ENCODE peak calls at places on chromosomes 1 and 21, in eight cellular contexts. One of them, this sample, is unnamed.

GRCh38 chr1:106290805-106291537 is 765.5 kb upstream of the PRMT6 start:
- DNase-seq in fibroblast of villous mesenchyme: no peak
- DNase-seq in mammary epithelial cell: no peak
- DNase-seq in RWPE1: no peak
- DNase-seq in GM13976: no peak
- DNase-seq in heart right ventricle: no peak
- DNase-seq in upper lobe of right lung: no peak
- DNase-seq in kidney epithelial cell: no peak
- DNase-seq in this sample: no peak

GRCh38 chr1:211495584-211495983 is 3.6 kb upstream of the RD3 start:
- DNase-seq in fibroblast of villous mesenchyme: no peak
- DNase-seq in mammary epithelial cell: peak; percentile 20
- DNase-seq in RWPE1: peak; percentile 24
- DNase-seq in GM13976: no peak
- DNase-seq in heart right ventricle: no peak
- DNase-seq in upper lobe of right lung: peak; percentile 40
- DNase-seq in kidney epithelial cell: no peak
- DNase-seq in this sample: no peak

GRCh38 chr1:19429611-19430010 is 55.7 kb downstream of the CAPZB start:
- DNase-seq in fibroblast of villous mesenchyme: no peak
- DNase-seq in mammary epithelial cell: no peak
- DNase-seq in RWPE1: no peak
- DNase-seq in GM13976: no peak
- DNase-seq in heart right ventricle: no peak
- DNase-seq in upper lobe of right lung: no peak
- DNase-seq in kidney epithelial cell: no peak
- DNase-seq in this sample: no peak

GRCh38 chr1:92536593-92537332 is 50.0 kb upstream of the GFI1 start:
- DNase-seq in fibroblast of villous mesenchyme: peak; percentile 55
- DNase-seq in mammary epithelial cell: peak; percentile 34
- DNase-seq in RWPE1: no peak
- DNase-seq in GM13976: peak; percentile 66
- DNase-seq in heart right ventricle: no peak
- DNase-seq in upper lobe of right lung: no peak
- DNase-seq in kidney epithelial cell: peak; percentile 5
- DNase-seq in this sample: peak; percentile 61

GRCh38 chr21:27565418-27565817 is 598.5 kb upstream of the ADAMTS5 start:
- DNase-seq in fibroblast of villous mesenchyme: no peak
- DNase-seq in mammary epithelial cell: no peak
- DNase-seq in RWPE1: no peak
- DNase-seq in GM13976: no peak
- DNase-seq in heart right ventricle: no peak
- DNase-seq in upper lobe of right lung: no peak
- DNase-seq in kidney epithelial cell: no peak
- DNase-seq in this sample: no peak

GRCh38 chr1:121586369-121587229 is 401.8 kb downstream of the SRGAP2C start:
- DNase-seq in fibroblast of villous mesenchyme: no peak
- DNase-seq in mammary epithelial cell: no peak
- DNase-seq in RWPE1: no peak
- DNase-seq in GM13976: no peak
- DNase-seq in heart right ventricle: no peak
- DNase-seq in upper lobe of right lung: no peak
- DNase-seq in kidney epithelial cell: no peak
- DNase-seq in this sample: no peak

GRCh38 chr1:201877877-201878339 is 10.8 kb upstream of the SHISA4 start:
- DNase-seq in fibroblast of villous mesenchyme: peak; percentile 61
- DNase-seq in mammary epithelial cell: peak; percentile 58
- DNase-seq in RWPE1: peak; percentile 75
- DNase-seq in GM13976: peak; percentile 48
- DNase-seq in heart right ventricle: no peak
- DNase-seq in upper lobe of right lung: no peak
- DNase-seq in kidney epithelial cell: no peak
- DNase-seq in this sample: peak; percentile 3

GRCh38 chr1:158155673-158156072 is 25.0 kb upstream of the CD1D start:
- DNase-seq in fibroblast of villous mesenchyme: no peak
- DNase-seq in mammary epithelial cell: peak; percentile 68
- DNase-seq in RWPE1: peak; percentile 45
- DNase-seq in GM13976: no peak
- DNase-seq in heart right ventricle: no peak
- DNase-seq in upper lobe of right lung: no peak
- DNase-seq in kidney epithelial cell: no peak
- DNase-seq in this sample: no peak

GRCh38 chr1:191582169-191582568 is 576.1 kb upstream of the RGS18 start:
- DNase-seq in fibroblast of villous mesenchyme: no peak
- DNase-seq in mammary epithelial cell: no peak
- DNase-seq in RWPE1: no peak
- DNase-seq in GM13976: no peak
- DNase-seq in heart right ventricle: no peak
- DNase-seq in upper lobe of right lung: no peak
- DNase-seq in kidney epithelial cell: no peak
- DNase-seq in this sample: no peak

GRCh38 chr1:85629532-85629920 is 49.0 kb downstream of the CCN1 start:
- DNase-seq in fibroblast of villous mesenchyme: no peak
- DNase-seq in mammary epithelial cell: no peak
- DNase-seq in RWPE1: no peak
- DNase-seq in GM13976: no peak
- DNase-seq in heart right ventricle: no peak
- DNase-seq in upper lobe of right lung: no peak
- DNase-seq in kidney epithelial cell: no peak
- DNase-seq in this sample: no peak

GRCh38 chr1:11729498-11730428 is 6.2 kb upstream of the AGTRAP start:
- DNase-seq in fibroblast of villous mesenchyme: no peak
- DNase-seq in mammary epithelial cell: no peak
- DNase-seq in RWPE1: no peak
- DNase-seq in GM13976: no peak
- DNase-seq in heart right ventricle: no peak
- DNase-seq in upper lobe of right lung: no peak
- DNase-seq in kidney epithelial cell: no peak
- DNase-seq in this sample: no peak

GRCh38 chr1:10765304-10765703 is 31.1 kb downstream of the CASZ1 start:
- DNase-seq in fibroblast of villous mesenchyme: no peak
- DNase-seq in mammary epithelial cell: no peak
- DNase-seq in RWPE1: no peak
- DNase-seq in GM13976: no peak
- DNase-seq in heart right ventricle: no peak
- DNase-seq in upper lobe of right lung: no peak
- DNase-seq in kidney epithelial cell: no peak
- DNase-seq in this sample: no peak

GRCh38 chr1:247370786-247371732 is 39.4 kb upstream of the ZNF496 start:
- DNase-seq in fibroblast of villous mesenchyme: peak; percentile 94
- DNase-seq in mammary epithelial cell: no peak
- DNase-seq in RWPE1: no peak
- DNase-seq in GM13976: no peak
- DNase-seq in heart right ventricle: no peak
- DNase-seq in upper lobe of right lung: no peak
- DNase-seq in kidney epithelial cell: no peak
- DNase-seq in this sample: no peak

GRCh38 chr1:75992312-75992711 is 60.1 kb upstream of the ASB17 start:
- DNase-seq in fibroblast of villous mesenchyme: no peak
- DNase-seq in mammary epithelial cell: no peak
- DNase-seq in RWPE1: no peak
- DNase-seq in GM13976: no peak
- DNase-seq in heart right ventricle: no peak
- DNase-seq in upper lobe of right lung: no peak
- DNase-seq in kidney epithelial cell: no peak
- DNase-seq in this sample: no peak

GRCh38 chr1:245588250-245588649 is 433.5 kb downstream of the KIF26B start:
- DNase-seq in fibroblast of villous mesenchyme: no peak
- DNase-seq in mammary epithelial cell: no peak
- DNase-seq in RWPE1: no peak
- DNase-seq in GM13976: no peak
- DNase-seq in heart right ventricle: no peak
- DNase-seq in upper lobe of right lung: peak; percentile 22
- DNase-seq in kidney epithelial cell: no peak
- DNase-seq in this sample: no peak

GRCh38 chr1:222926566-222926965 is 111.7 kb downstream of the DISP1 start:
- DNase-seq in fibroblast of villous mesenchyme: peak; percentile 32
- DNase-seq in mammary epithelial cell: no peak
- DNase-seq in RWPE1: no peak
- DNase-seq in GM13976: no peak
- DNase-seq in heart right ventricle: no peak
- DNase-seq in upper lobe of right lung: no peak
- DNase-seq in kidney epithelial cell: no peak
- DNase-seq in this sample: no peak

GRCh38 chr1:19680644-19681043 is 16.0 kb downstream of the HTR6 start:
- DNase-seq in fibroblast of villous mesenchyme: no peak
- DNase-seq in mammary epithelial cell: no peak
- DNase-seq in RWPE1: no peak
- DNase-seq in GM13976: no peak
- DNase-seq in heart right ventricle: no peak
- DNase-seq in upper lobe of right lung: no peak
- DNase-seq in kidney epithelial cell: no peak
- DNase-seq in this sample: no peak

GRCh38 chr1:20483833-20484525 is 2.0 kb downstream of the CAMK2N1 start:
- DNase-seq in fibroblast of villous mesenchyme: peak; percentile 55
- DNase-seq in mammary epithelial cell: peak; percentile 34
- DNase-seq in RWPE1: no peak
- DNase-seq in GM13976: no peak
- DNase-seq in heart right ventricle: peak; percentile 25
- DNase-seq in upper lobe of right lung: peak; percentile 48
- DNase-seq in kidney epithelial cell: no peak
- DNase-seq in this sample: no peak

GRCh38 chr21:33976082-33976979 is 60.7 kb upstream of the ATP5PO start:
- DNase-seq in fibroblast of villous mesenchyme: peak; percentile 89
- DNase-seq in mammary epithelial cell: peak; percentile 97
- DNase-seq in RWPE1: peak; percentile 94
- DNase-seq in GM13976: peak; percentile 71
- DNase-seq in heart right ventricle: peak; percentile 35
- DNase-seq in upper lobe of right lung: no peak
- DNase-seq in kidney epithelial cell: peak; percentile 92
- DNase-seq in this sample: peak; percentile 72

GRCh38 chr1:22576148-22576544 is 12.9 kb downstream of the EPHA8 start:
- DNase-seq in fibroblast of villous mesenchyme: no peak
- DNase-seq in mammary epithelial cell: no peak
- DNase-seq in RWPE1: no peak
- DNase-seq in GM13976: no peak
- DNase-seq in heart right ventricle: no peak
- DNase-seq in upper lobe of right lung: no peak
- DNase-seq in kidney epithelial cell: no peak
- DNase-seq in this sample: no peak

GRCh38 chr21:17903929-17904639 is 84.9 kb upstream of the C21orf91 start:
- DNase-seq in fibroblast of villous mesenchyme: no peak
- DNase-seq in mammary epithelial cell: no peak
- DNase-seq in RWPE1: no peak
- DNase-seq in GM13976: no peak
- DNase-seq in heart right ventricle: no peak
- DNase-seq in upper lobe of right lung: no peak
- DNase-seq in kidney epithelial cell: no peak
- DNase-seq in this sample: no peak

GRCh38 chr21:17901458-17902092 is 82.4 kb upstream of the C21orf91 start:
- DNase-seq in fibroblast of villous mesenchyme: no peak
- DNase-seq in mammary epithelial cell: peak; percentile 40
- DNase-seq in RWPE1: no peak
- DNase-seq in GM13976: no peak
- DNase-seq in heart right ventricle: no peak
- DNase-seq in upper lobe of right lung: no peak
- DNase-seq in kidney epithelial cell: no peak
- DNase-seq in this sample: no peak

GRCh38 chr21:17900990-17901385 is 81.8 kb upstream of the C21orf91 start:
- DNase-seq in fibroblast of villous mesenchyme: no peak
- DNase-seq in mammary epithelial cell: no peak
- DNase-seq in RWPE1: no peak
- DNase-seq in GM13976: no peak
- DNase-seq in heart right ventricle: peak; percentile 8
- DNase-seq in upper lobe of right lung: no peak
- DNase-seq in kidney epithelial cell: no peak
- DNase-seq in this sample: no peak

GRCh38 chr21:17900281-17900989 is 81.3 kb upstream of the C21orf91 start:
- DNase-seq in fibroblast of villous mesenchyme: no peak
- DNase-seq in mammary epithelial cell: no peak
- DNase-seq in RWPE1: no peak
- DNase-seq in GM13976: no peak
- DNase-seq in heart right ventricle: peak; percentile 51
- DNase-seq in upper lobe of right lung: no peak
- DNase-seq in kidney epithelial cell: no peak
- DNase-seq in this sample: no peak

GRCh38 chr21:17903029-17903806 is 84.1 kb upstream of the C21orf91 start:
- DNase-seq in fibroblast of villous mesenchyme: peak; percentile 56
- DNase-seq in mammary epithelial cell: no peak
- DNase-seq in RWPE1: peak; percentile 20
- DNase-seq in GM13976: peak; percentile 53
- DNase-seq in heart right ventricle: no peak
- DNase-seq in upper lobe of right lung: no peak
- DNase-seq in kidney epithelial cell: no peak
- DNase-seq in this sample: no peak
- TF ChIP-seq CTCF in fibroblast of villous mesenchyme: peak; percentile 2
- TF ChIP-seq CTCF in mammary epithelial cell: no peak
- TF ChIP-seq CTCF in RWPE1: peak; percentile 28
- TF ChIP-seq CTCF in GM13976: peak; percentile 8
- TF ChIP-seq CTCF in heart right ventricle: peak; percentile 44
- TF ChIP-seq CTCF in upper lobe of right lung: peak; percentile 43
- TF ChIP-seq CTCF in kidney epithelial cell: no peak
- TF ChIP-seq CTCF in this sample: no peak

GRCh38 chr1:58035523-58035922 is 511.0 kb downstream of the OMA1 start:
- DNase-seq in fibroblast of villous mesenchyme: no peak
- DNase-seq in mammary epithelial cell: no peak
- DNase-seq in RWPE1: peak; percentile 3
- DNase-seq in GM13976: no peak
- DNase-seq in heart right ventricle: no peak
- DNase-seq in upper lobe of right lung: no peak
- DNase-seq in kidney epithelial cell: no peak
- DNase-seq in this sample: no peak
- TF ChIP-seq CTCF in fibroblast of villous mesenchyme: no peak
- TF ChIP-seq CTCF in mammary epithelial cell: peak; percentile 9
- TF ChIP-seq CTCF in RWPE1: no peak
- TF ChIP-seq CTCF in GM13976: no peak
- TF ChIP-seq CTCF in heart right ventricle: no peak
- TF ChIP-seq CTCF in upper lobe of right lung: no peak
- TF ChIP-seq CTCF in kidney epithelial cell: peak; percentile 10
- TF ChIP-seq CTCF in this sample: no peak

GRCh38 chr21:15932681-15933200 is 203.0 kb downstream of the USP25 start:
- DNase-seq in fibroblast of villous mesenchyme: no peak
- DNase-seq in mammary epithelial cell: no peak
- DNase-seq in RWPE1: no peak
- DNase-seq in GM13976: no peak
- DNase-seq in heart right ventricle: no peak
- DNase-seq in upper lobe of right lung: no peak
- DNase-seq in kidney epithelial cell: peak; percentile 83
- DNase-seq in this sample: no peak
- TF ChIP-seq CTCF in fibroblast of villous mesenchyme: no peak
- TF ChIP-seq CTCF in mammary epithelial cell: no peak
- TF ChIP-seq CTCF in RWPE1: no peak
- TF ChIP-seq CTCF in GM13976: no peak
- TF ChIP-seq CTCF in heart right ventricle: no peak
- TF ChIP-seq CTCF in upper lobe of right lung: no peak
- TF ChIP-seq CTCF in kidney epithelial cell: no peak
- TF ChIP-seq CTCF in this sample: no peak

DNA sequence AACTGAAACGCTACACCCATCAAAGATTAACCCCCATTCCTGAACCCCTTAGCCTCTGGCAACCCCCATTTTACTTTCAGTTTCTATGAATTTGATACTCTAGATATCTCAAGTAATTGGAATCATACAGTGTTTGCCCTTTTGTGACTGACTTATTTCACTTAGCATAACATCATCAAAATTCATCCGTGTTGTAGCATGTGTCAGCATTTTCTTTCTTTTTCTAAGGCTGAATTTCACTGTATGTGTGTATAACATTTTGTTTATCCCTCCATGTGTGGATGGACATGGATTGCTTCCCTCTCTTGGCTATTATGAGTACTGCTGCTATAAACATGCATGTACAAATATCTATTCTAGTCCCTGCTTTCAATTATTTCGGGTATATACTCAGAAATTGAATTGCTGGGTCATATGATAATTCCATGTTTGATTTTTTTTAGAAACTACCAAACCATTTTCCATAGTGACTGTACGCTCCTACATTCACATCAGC is 97.3 kb downstream of the MAP3K21 start:
- DNase-seq in fibroblast of villous mesenchyme: peak; percentile 7
- DNase-seq in mammary epithelial cell: no peak
- DNase-seq in RWPE1: no peak
- DNase-seq in GM13976: no peak
- DNase-seq in heart right ventricle: no peak
- DNase-seq in upper lobe of right lung: no peak
- DNase-seq in kidney epithelial cell: no peak
- DNase-seq in this sample: no peak
- TF ChIP-seq CTCF in fibroblast of villous mesenchyme: peak; percentile 35
- TF ChIP-seq CTCF in mammary epithelial cell: peak; percentile 32
- TF ChIP-seq CTCF in RWPE1: no peak
- TF ChIP-seq CTCF in GM13976: no peak
- TF ChIP-seq CTCF in heart right ventricle: no peak
- TF ChIP-seq CTCF in upper lobe of right lung: peak; percentile 4
- TF ChIP-seq CTCF in kidney epithelial cell: peak; percentile 31
- TF ChIP-seq CTCF in this sample: no peak

This sample was measured in GM12864.